ENCODE peak calls at places on chromosomes 3 and 15, in six cellular contexts. D, P, A, C, V and B are unnamed samples.
A peak's percentile ranks its signal among the peaks of the same experiment; 100 is the strongest.

GRCh38 chr3:47355010-47355409 is 25.8 kb upstream of the PTPN23 start:
- DNase-seq in V (no peak), P (no peak), A (no peak), C (no peak), D (no peak), B (no peak)

GRCh38 chr15:62241135-62241770 is 76.2 kb upstream of the C2CD4B start:
- DNase-seq in C (no peak), D (no peak), V (no peak), P (no peak), A (peak; percentile 8), B (no peak)

GRCh38 chr3:160929595-160929994 is 173.6 kb downstream of the PPM1L start:
- DNase-seq in D (no peak), P (no peak), V (no peak), A (no peak), C (no peak), B (no peak)

GRCh38 chr15:49290204-49290603 is 120.2 kb downstream of the GALK2 start:
- DNase-seq in V (no peak), A (no peak), D (no peak), C (no peak), P (no peak), B (no peak)

GRCh38 chr3:146019508-146019907 is 141.5 kb downstream of the PLOD2 start:
- DNase-seq in C (no peak), D (no peak), P (no peak), V (no peak), A (no peak), B (no peak)

GRCh38 chr3:150739200-150739863 is 23.6 kb downstream of the SIAH2 start:
- DNase-seq in P (no peak), D (no peak), V (no peak), A (peak; percentile 81), C (no peak), B (no peak)

GRCh38 chr3:176663376-176663775 is 533.9 kb downstream of the TBL1XR1 start:
- DNase-seq in A (no peak), P (no peak), C (no peak), D (no peak), V (no peak), B (peak; percentile 32)

GRCh38 chr3:10116138-10116460 is 624 bp downstream of the BRK1 start:
- DNase-seq in D (no peak), V (no peak), A (no peak), C (no peak), P (no peak), B (no peak)

GRCh38 chr3:158058775-158059174 is 47.4 kb downstream of the SHOX2 start:
- DNase-seq in V (no peak), D (peak; percentile 88), P (no peak), C (no peak), A (peak; percentile 64), B (no peak)

GRCh38 chr3:69740103-69741021 is 1.1 kb downstream of the MITF start:
- DNase-seq in A (no peak), V (no peak), C (no peak), P (peak; percentile 45), D (no peak), B (peak; percentile 4)

GRCh38 chr15:26804063-26804804 is 31.4 kb upstream of the GABRB3 start:
- DNase-seq in A (no peak), V (no peak), P (no peak), D (no peak), C (no peak), B (no peak)

GRCh38 chr3:67384790-67385397 is 269.5 kb downstream of the SUCLG2 start:
- DNase-seq in A (peak; percentile 39), C (peak; percentile 53), P (peak; percentile 62), D (no peak), V (peak; percentile 14), B (no peak)

GRCh38 chr3:178198329-178198728 is 337.9 kb upstream of the KCNMB2 start:
- DNase-seq in V (no peak), C (no peak), D (no peak), P (no peak), A (no peak), B (no peak)

GRCh38 chr15:80550910-80551265 is 144.2 kb upstream of the ABHD17C start:
- DNase-seq in P (no peak), D (no peak), V (no peak), A (no peak), C (no peak), B (no peak)